ENCODE peak calls at places on chromosomes 7 and 10, in eight cellular contexts. I is psoas muscle, T is stomach, B is lower lobe of right lung, V is neural progenitor cell, L is AG04450, R is cardiac fibroblast, Y is A549. A is an unnamed sample.

GRCh38 chr7:88361357-88361756 is 54.7 kb upstream of the STEAP4 start:
- DNase-seq in L (no peak), V (no peak), Y (no peak), R (no peak), I (no peak), T (no peak), B (no peak), A (no peak)

GRCh38 chr10:30603589-30603988 is 26.0 kb downstream of the LYZL2 start:
- DNase-seq in V (no peak), L (no peak), Y (no peak), I (no peak), B (no peak), R (no peak), T (no peak), A (no peak)

GRCh38 chr7:30285531-30286284 is 1.3 kb downstream of the ZNRF2 start:
- DNase-seq in V (peak), B (peak), R (peak), T (peak), Y (no peak), I (peak), L (no peak), A (no peak)

GRCh38 chr10:124565565-124566221 is 104.1 kb downstream of the LHPP start:
- DNase-seq in Y (peak), T (peak), B (peak), V (peak), L (no peak), R (peak), I (peak), A (no peak)

GRCh38 chr7:70415179-70415972 is 716.6 kb upstream of the GALNT17 start:
- DNase-seq in L (no peak), Y (no peak), I (no peak), R (no peak), B (no peak), T (no peak), V (no peak), A (no peak)

GRCh38 chr7:110373514-110374258 is 717.2 kb upstream of the LRRN3 start:
- DNase-seq in V (peak), L (peak), B (no peak), Y (no peak), T (no peak), R (no peak), I (no peak), A (no peak)

GRCh38 chr7:16062269-16062668 is 359.1 kb downstream of the CRPPA start:
- DNase-seq in B (no peak), T (no peak), V (no peak), L (no peak), Y (no peak), R (peak), I (no peak), A (peak)

GRCh38 chr7:159197066-159197975 is 52.7 kb upstream of the VIPR2 start:
- DNase-seq in R (peak), L (no peak), B (no peak), I (no peak), V (peak), T (no peak), Y (no peak), A (no peak)

GRCh38 chr10:124564881-124565280 is 103.3 kb downstream of the LHPP start:
- DNase-seq in V (no peak), L (no peak), B (no peak), R (no peak), I (no peak), T (no peak), Y (no peak), A (no peak)

GRCh38 chr7:5689118-5689517 is 92.3 kb downstream of the RNF216 start:
- DNase-seq in V (no peak), L (no peak), T (no peak), B (no peak), R (peak), I (no peak), Y (no peak), A (no peak)

GRCh38 chr10:5692476-5693358 is 8.1 kb downstream of the TASOR2 start:
- DNase-seq in Y (peak), V (peak), L (no peak), T (peak), I (peak), B (peak), R (peak), A (no peak)

GRCh38 chr7:131404226-131404911 is 76.7 kb downstream of the MKLN1 start:
- DNase-seq in T (no peak), Y (no peak), I (no peak), B (no peak), R (no peak), L (no peak), V (no peak), A (no peak)

GRCh38 chr10:61000769-61001730 is 57.1 kb upstream of the RHOBTB1 start:
- DNase-seq in B (peak), Y (peak), R (no peak), V (peak), L (no peak), T (peak), I (no peak), A (no peak)

GRCh38 chr10:8189458-8189857 is 135.0 kb downstream of the GATA3 start:
- DNase-seq in Y (no peak), L (no peak), T (no peak), B (no peak), I (no peak), V (peak), R (no peak), A (no peak)

GRCh38 chr7:106537119-106537518 is 123.8 kb downstream of the CCDC71L start:
- DNase-seq in T (no peak), V (no peak), L (no peak), Y (no peak), R (no peak), B (no peak), I (no peak), A (no peak)

GRCh38 chr7:132815696-132816334 is 239.5 kb upstream of the PLXNA4 start:
- DNase-seq in I (no peak), R (peak), Y (no peak), L (no peak), T (no peak), V (no peak), B (no peak), A (no peak)

GRCh38 chr10:88392222-88392621 is 190.9 kb downstream of the RNLS start:
- DNase-seq in T (no peak), R (no peak), V (no peak), B (no peak), Y (no peak), L (no peak), I (no peak), A (no peak)

GRCh38 chr10:3225589-3225988 is 53.0 kb upstream of the PITRM1 start:
- DNase-seq in V (no peak), Y (no peak), R (peak), L (no peak), B (no peak), T (no peak), I (no peak), A (peak)
- H3K4me3 ChIP-seq in V (no peak), Y (no peak), R (no peak), L (no peak), B (no peak), T (no peak), I (no peak), A (no peak)

DNA sequence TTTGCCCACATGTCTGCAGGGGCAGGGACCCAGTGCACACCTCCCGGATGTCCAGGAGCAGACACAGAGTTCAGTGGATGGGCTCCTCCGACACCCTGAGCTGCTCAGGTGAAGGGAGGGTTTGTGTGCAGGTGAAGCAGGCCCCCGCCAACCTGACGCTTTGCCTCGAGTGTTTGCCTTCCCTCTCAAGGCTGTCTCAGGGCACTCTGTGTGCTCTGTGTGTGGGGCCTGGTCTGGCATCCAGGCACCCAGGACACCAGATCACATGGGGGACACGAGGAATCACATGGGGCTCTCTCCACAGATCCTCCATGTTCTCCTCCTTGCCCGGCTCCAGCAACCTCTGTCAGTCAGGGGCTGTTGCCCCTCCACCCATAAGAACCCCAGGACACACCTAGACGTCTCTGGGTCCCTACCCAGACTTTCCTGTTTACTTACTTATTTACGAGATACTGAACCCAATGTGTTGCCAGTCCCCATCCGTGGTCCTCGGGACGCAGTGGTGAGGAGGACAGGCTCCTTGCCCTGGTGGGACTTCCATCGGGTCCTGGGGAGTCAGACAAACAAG is 99.5 kb downstream of the HTR5A start:
- DNase-seq in B (peak), Y (no peak), L (no peak), R (no peak), I (no peak), T (no peak), V (no peak), A (no peak)
- H3K4me3 ChIP-seq in B (no peak), Y (no peak), L (no peak), R (no peak), I (no peak), T (no peak), V (no peak), A (no peak)

GRCh38 chr10:34704526-34705184 is 110.4 kb downstream of the PARD3 start:
- DNase-seq in T (no peak), I (no peak), R (no peak), Y (no peak), V (no peak), L (no peak), B (no peak), A (no peak)
- H3K4me3 ChIP-seq in T (no peak), I (no peak), R (no peak), Y (no peak), V (no peak), L (no peak), B (no peak), A (no peak)

GRCh38 chr10:119821172-119821571 is 51.5 kb downstream of the MCMBP start:
- DNase-seq in T (no peak), L (no peak), Y (no peak), B (no peak), V (no peak), R (no peak), I (no peak), A (no peak)
- H3K4me3 ChIP-seq in T (no peak), L (no peak), Y (no peak), B (no peak), V (peak), R (no peak), I (no peak), A (no peak)

GRCh38 chr10:69327463-69328345 is 49.4 kb downstream of the HK1 start:
- DNase-seq in B (peak), V (no peak), T (peak), R (peak), L (no peak), I (peak), Y (no peak), A (no peak)
- H3K4me3 ChIP-seq in B (peak), V (no peak), T (peak), R (peak), L (peak), I (peak), Y (no peak), A (no peak)

GRCh38 chr10:791639-792038 is 102.2 kb upstream of the DIP2C start:
- DNase-seq in V (no peak), Y (no peak), B (no peak), L (no peak), R (no peak), I (peak), T (no peak), A (no peak)
- H3K4me3 ChIP-seq in V (no peak), Y (no peak), B (no peak), L (no peak), R (no peak), I (no peak), T (no peak), A (no peak)

DNA sequence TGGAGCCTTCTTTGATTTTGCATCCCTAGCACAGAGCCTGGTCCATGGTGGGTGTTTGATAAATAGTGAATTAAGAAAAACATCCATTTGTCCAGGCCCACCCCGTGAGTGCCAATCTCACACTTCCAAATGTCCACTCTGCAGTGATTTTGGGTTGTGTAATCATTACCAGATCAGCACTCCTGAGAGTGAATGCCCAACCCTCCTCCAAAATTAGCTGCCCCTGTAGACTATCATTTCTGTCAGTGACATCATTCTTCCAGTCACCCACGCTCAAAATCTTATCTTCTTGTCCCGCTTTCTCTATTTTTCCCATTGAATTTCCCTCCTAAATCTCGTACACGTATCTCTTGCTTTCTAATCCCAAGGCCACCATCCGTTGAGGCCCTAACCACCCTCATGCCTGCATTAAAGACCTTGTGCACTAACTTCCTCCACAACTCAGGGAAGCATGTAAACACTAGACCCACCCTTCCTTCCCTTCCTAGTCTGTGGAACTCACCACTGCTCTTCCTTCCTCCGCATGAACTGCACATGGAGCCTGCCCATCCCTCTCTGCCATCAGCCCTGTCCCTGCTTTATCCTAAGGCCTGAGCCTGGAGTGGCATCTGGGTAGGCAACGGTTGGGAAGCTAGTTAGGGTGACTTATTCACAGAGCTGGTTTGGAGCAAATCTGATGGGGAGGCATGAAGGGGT is 32.8 kb downstream of the PIK3AP1 start:
- DNase-seq in T (no peak), Y (no peak), R (no peak), V (no peak), B (no peak), I (no peak), L (no peak), A (no peak)
- H3K4me3 ChIP-seq in T (no peak), Y (no peak), R (no peak), V (no peak), B (no peak), I (no peak), L (no peak), A (no peak)

DNA sequence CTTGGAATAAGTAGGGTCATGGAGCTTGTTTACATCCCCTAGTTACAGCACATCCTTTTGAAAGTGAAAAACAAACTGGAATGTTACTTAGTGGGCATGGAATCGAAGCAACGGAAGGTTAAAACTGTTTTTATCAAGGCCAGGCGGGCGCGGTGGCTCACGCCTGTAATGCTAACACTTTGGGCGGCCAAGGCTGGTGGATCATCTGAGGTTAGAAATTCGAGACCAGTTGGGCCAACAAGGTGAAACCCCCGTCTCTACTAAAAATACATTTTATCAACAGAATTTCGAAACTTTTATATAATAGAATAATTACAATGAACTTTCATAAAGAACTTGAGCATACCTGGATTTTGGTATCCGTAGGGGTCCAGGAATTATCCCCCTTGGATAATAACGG is 1.1 kb upstream of the TMED4 start:
- DNase-seq in Y (no peak), R (no peak), L (no peak), I (no peak), V (no peak), T (no peak), B (no peak), A (no peak)
- H3K4me3 ChIP-seq in Y (peak), R (peak), L (peak), I (peak), V (peak), T (peak), B (peak), A (peak)

DNA sequence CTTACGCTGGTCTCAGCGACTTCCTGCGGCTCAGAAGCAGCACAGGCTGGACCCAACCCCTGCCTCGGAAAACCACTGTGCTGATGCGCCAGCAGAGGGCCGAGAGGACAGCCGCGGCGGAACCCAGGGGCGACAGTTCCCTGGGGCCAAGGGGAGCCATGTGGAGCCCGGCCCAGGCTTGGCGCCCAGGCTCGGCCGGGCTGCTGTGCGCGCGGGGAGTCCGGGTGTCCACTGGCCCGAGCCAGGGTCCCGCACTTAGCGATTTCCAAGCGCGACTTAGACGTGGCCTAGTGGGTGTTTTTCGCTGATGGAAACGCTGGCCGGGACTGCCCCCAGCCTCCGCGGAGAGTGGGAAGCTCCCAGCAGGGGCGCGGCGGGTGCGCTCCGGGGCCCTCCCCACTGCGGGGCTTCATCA is 18.6 kb upstream of the ZNF32 start:
- DNase-seq in L (no peak), V (peak), T (no peak), B (no peak), Y (peak), I (no peak), R (peak), A (no peak)
- H3K4me3 ChIP-seq in L (peak), V (peak), T (peak), B (peak), Y (no peak), I (peak), R (no peak), A (peak)

DNA sequence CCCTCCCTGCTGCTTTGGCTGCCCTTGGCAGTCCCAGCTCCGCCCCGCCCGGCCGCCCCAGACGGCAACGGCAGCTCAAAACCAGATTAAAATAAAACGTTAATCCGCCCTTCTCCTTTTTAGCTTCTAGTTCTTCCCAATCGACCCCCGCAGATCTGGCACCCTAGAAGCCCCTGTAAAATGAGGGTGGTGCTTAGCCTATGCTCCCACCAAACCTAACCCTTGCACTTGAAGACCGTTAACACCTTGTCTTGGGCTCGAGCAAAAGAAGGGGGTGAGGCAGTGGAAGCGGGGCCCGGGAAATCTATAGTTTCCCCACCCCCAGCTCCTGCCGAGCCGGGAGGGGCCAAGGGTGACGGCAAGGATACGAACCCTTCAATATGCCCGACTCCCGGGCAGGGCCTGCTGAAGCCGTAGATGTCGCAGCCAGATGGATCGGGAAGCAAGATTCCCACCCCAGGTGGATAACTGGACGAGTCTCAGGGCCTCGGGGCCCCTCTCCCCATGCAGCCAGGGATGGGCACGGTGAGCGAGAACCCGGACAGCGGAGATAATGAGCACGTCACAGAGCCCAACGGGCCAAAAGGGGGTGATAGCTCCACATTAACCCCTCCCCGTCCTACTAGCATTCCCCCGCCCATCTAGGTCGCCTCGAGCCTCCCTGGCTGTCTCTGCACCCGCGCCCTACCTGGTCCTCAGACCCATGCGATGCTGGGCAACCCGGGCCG is 169.8 kb downstream of the NRF1 start:
- DNase-seq in I (no peak), Y (peak), L (no peak), V (no peak), R (no peak), T (no peak), B (no peak), A (no peak)
- H3K4me3 ChIP-seq in I (peak), Y (peak), L (no peak), V (peak), R (no peak), T (peak), B (peak), A (no peak)